ENCODE peak calls at places on chromosomes 2 and 18, in nine cellular contexts. One of them, this sample, is unnamed. For H3K4me1, the result is how much of the 10 kb centered on the place peaks cover.

GRCh38 chr2:209471037-209471436 is 47.2 kb downstream of the MAP2 start:
- DNase-seq in CD8-positive, alpha-beta T cell: no peak
- DNase-seq in kidney: no peak
- DNase-seq in pancreas: no peak
- DNase-seq in endodermal cell: no peak
- DNase-seq in aorta: no peak
- DNase-seq in GM23248: peak
- DNase-seq in ovary: no peak
- DNase-seq in H1: no peak
- DNase-seq in this sample: no peak

GRCh38 chr2:40348038-40348437 is 103.9 kb downstream of the SLC8A1 start:
- DNase-seq in kidney: no peak
- DNase-seq in pancreas: no peak
- DNase-seq in H1: no peak
- DNase-seq in ovary: no peak
- DNase-seq in GM23248: no peak
- DNase-seq in endodermal cell: no peak
- DNase-seq in aorta: no peak
- DNase-seq in CD8-positive, alpha-beta T cell: no peak
- DNase-seq in this sample: peak

GRCh38 chr2:36570416-36570815 is 27.6 kb downstream of the FEZ2 start:
- DNase-seq in GM23248: peak
- DNase-seq in pancreas: no peak
- DNase-seq in endodermal cell: no peak
- DNase-seq in ovary: no peak
- DNase-seq in kidney: no peak
- DNase-seq in H1: no peak
- DNase-seq in aorta: no peak
- DNase-seq in CD8-positive, alpha-beta T cell: no peak
- DNase-seq in this sample: no peak

GRCh38 chr2:69138247-69138754 is 125.3 kb downstream of the ANTXR1 start:
- DNase-seq in GM23248: peak
- DNase-seq in endodermal cell: peak
- DNase-seq in H1: no peak
- DNase-seq in ovary: no peak
- DNase-seq in kidney: no peak
- DNase-seq in aorta: no peak
- DNase-seq in CD8-positive, alpha-beta T cell: no peak
- DNase-seq in pancreas: no peak
- DNase-seq in this sample: peak

GRCh38 chr2:188897096-188897495 is 77.1 kb upstream of the COL3A1 start:
- DNase-seq in pancreas: no peak
- DNase-seq in H1: no peak
- DNase-seq in endodermal cell: no peak
- DNase-seq in CD8-positive, alpha-beta T cell: no peak
- DNase-seq in ovary: no peak
- DNase-seq in GM23248: peak
- DNase-seq in aorta: no peak
- DNase-seq in kidney: no peak
- DNase-seq in this sample: no peak

GRCh38 chr2:197293252-197294007 is 17.1 kb downstream of the ANKRD44 start:
- DNase-seq in endodermal cell: no peak
- DNase-seq in H1: no peak
- DNase-seq in CD8-positive, alpha-beta T cell: peak
- DNase-seq in pancreas: no peak
- DNase-seq in kidney: no peak
- DNase-seq in aorta: no peak
- DNase-seq in ovary: no peak
- DNase-seq in GM23248: no peak
- DNase-seq in this sample: peak

GRCh38 chr2:73269686-73270465 is 14.4 kb downstream of the FBXO41 start:
- DNase-seq in kidney: no peak
- DNase-seq in H1: no peak
- DNase-seq in pancreas: no peak
- DNase-seq in ovary: no peak
- DNase-seq in CD8-positive, alpha-beta T cell: no peak
- DNase-seq in GM23248: no peak
- DNase-seq in aorta: no peak
- DNase-seq in endodermal cell: peak
- DNase-seq in this sample: no peak

GRCh38 chr2:96608459-96609455 is 29.4 kb downstream of the KANSL3 start:
- DNase-seq in pancreas: no peak
- DNase-seq in ovary: peak
- DNase-seq in aorta: no peak
- DNase-seq in H1: no peak
- DNase-seq in kidney: no peak
- DNase-seq in endodermal cell: no peak
- DNase-seq in GM23248: peak
- DNase-seq in CD8-positive, alpha-beta T cell: no peak
- DNase-seq in this sample: no peak

GRCh38 chr2:239006886-239007285 is 159.0 kb downstream of the TWIST2 start:
- DNase-seq in aorta: no peak
- DNase-seq in GM23248: peak
- DNase-seq in pancreas: no peak
- DNase-seq in H1: no peak
- DNase-seq in endodermal cell: peak
- DNase-seq in kidney: no peak
- DNase-seq in ovary: no peak
- DNase-seq in CD8-positive, alpha-beta T cell: no peak
- DNase-seq in this sample: no peak

GRCh38 chr18:44536619-44537018 is 144.1 kb upstream of the SETBP1 start:
- DNase-seq in endodermal cell: no peak
- DNase-seq in pancreas: no peak
- DNase-seq in aorta: no peak
- DNase-seq in CD8-positive, alpha-beta T cell: no peak
- DNase-seq in ovary: no peak
- DNase-seq in GM23248: no peak
- DNase-seq in kidney: no peak
- DNase-seq in H1: no peak
- DNase-seq in this sample: no peak

GRCh38 chr2:156192468-156192867 is 140.1 kb downstream of the NR4A2 start:
- DNase-seq in endodermal cell: no peak
- DNase-seq in CD8-positive, alpha-beta T cell: no peak
- DNase-seq in ovary: no peak
- DNase-seq in pancreas: no peak
- DNase-seq in kidney: no peak
- DNase-seq in aorta: no peak
- DNase-seq in H1: no peak
- DNase-seq in GM23248: peak
- DNase-seq in this sample: no peak

GRCh38 chr2:58562281-58562680 is 321.2 kb upstream of the FANCL start:
- DNase-seq in pancreas: no peak
- DNase-seq in CD8-positive, alpha-beta T cell: no peak
- DNase-seq in kidney: no peak
- DNase-seq in H1: no peak
- DNase-seq in GM23248: peak
- DNase-seq in aorta: no peak
- DNase-seq in endodermal cell: no peak
- DNase-seq in ovary: no peak
- DNase-seq in this sample: no peak

GRCh38 chr18:46169464-46169941 is 65.3 kb downstream of the HAUS1 start:
- DNase-seq in H1: no peak
- DNase-seq in GM23248: peak
- DNase-seq in pancreas: no peak
- DNase-seq in CD8-positive, alpha-beta T cell: no peak
- DNase-seq in endodermal cell: no peak
- DNase-seq in kidney: no peak
- DNase-seq in aorta: no peak
- DNase-seq in ovary: no peak
- DNase-seq in this sample: no peak

DNA sequence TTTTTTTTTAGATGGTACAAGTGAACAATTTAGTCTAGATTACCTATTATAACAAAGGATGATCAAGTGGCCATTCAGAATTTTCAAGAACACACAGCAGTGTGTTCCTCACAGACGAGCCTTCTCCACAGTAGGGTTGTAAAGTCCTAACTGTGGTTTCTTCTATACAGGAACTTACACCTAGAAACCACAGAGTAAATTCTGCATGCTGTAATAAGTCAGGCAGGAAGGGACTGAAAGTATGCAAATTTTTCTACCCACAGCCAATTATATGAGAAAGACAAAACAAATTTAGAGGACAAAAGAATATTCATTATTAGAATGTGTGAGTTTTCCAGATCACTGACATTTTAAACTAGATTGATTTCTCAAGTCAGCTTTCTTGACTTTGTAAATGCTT is 99.5 kb downstream of the RBMS1 start:
- DNase-seq in endodermal cell: no peak
- DNase-seq in ovary: no peak
- DNase-seq in pancreas: no peak
- DNase-seq in kidney: no peak
- DNase-seq in H1: no peak
- DNase-seq in CD8-positive, alpha-beta T cell: no peak
- DNase-seq in GM23248: no peak
- DNase-seq in aorta: no peak
- DNase-seq in this sample: no peak
- H3K4me1 ChIP-seq in endodermal cell: under half
- H3K4me1 ChIP-seq in ovary: under half
- H3K4me1 ChIP-seq in pancreas: under half
- H3K4me1 ChIP-seq in kidney: under half
- H3K4me1 ChIP-seq in H1: under half
- H3K4me1 ChIP-seq in CD8-positive, alpha-beta T cell: half or more
- H3K4me1 ChIP-seq in GM23248: half or more
- H3K4me1 ChIP-seq in aorta: under half
- H3K4me1 ChIP-seq in this sample: half or more

DNA sequence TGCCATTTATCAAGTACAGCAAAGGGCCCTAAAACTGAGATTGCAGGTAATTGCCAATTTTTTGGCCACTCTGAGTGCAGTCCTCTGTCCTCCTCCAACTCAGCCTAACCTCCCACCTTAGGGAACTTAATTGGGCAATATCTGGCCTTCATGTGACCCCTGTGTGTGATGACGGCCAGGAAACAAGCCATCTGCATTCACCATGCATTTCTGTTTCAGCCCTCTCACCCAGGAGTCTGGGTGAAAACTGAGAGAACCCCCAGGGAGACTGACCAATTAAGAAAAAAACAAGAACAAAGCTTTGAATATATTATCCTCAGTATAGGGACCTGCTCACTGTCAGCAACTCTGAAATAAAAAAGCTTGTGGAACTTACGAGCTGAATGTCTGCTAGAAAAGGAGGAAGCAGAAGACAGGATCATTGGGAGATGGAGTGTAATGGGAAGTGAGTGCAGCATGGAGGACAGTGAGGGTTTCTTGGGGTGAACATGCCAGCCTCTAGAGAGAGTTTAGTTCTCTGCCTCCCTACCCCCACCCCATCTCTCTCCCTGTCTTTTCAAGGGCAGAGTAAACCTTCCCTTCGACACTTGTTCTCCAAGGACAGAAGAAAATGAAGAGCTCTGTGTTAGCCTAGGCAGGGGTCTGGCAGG is 9.6 kb downstream of the MAPRE2 start:
- DNase-seq in GM23248: no peak
- DNase-seq in kidney: no peak
- DNase-seq in aorta: no peak
- DNase-seq in endodermal cell: no peak
- DNase-seq in CD8-positive, alpha-beta T cell: no peak
- DNase-seq in ovary: no peak
- DNase-seq in pancreas: no peak
- DNase-seq in H1: no peak
- DNase-seq in this sample: no peak
- H3K4me3 ChIP-seq in GM23248: no peak
- H3K4me3 ChIP-seq in kidney: peak
- H3K4me3 ChIP-seq in aorta: no peak
- H3K4me3 ChIP-seq in endodermal cell: no peak
- H3K4me3 ChIP-seq in CD8-positive, alpha-beta T cell: no peak
- H3K4me3 ChIP-seq in ovary: no peak
- H3K4me3 ChIP-seq in pancreas: no peak
- H3K4me3 ChIP-seq in H1: no peak
- H3K4me3 ChIP-seq in this sample: no peak

DNA sequence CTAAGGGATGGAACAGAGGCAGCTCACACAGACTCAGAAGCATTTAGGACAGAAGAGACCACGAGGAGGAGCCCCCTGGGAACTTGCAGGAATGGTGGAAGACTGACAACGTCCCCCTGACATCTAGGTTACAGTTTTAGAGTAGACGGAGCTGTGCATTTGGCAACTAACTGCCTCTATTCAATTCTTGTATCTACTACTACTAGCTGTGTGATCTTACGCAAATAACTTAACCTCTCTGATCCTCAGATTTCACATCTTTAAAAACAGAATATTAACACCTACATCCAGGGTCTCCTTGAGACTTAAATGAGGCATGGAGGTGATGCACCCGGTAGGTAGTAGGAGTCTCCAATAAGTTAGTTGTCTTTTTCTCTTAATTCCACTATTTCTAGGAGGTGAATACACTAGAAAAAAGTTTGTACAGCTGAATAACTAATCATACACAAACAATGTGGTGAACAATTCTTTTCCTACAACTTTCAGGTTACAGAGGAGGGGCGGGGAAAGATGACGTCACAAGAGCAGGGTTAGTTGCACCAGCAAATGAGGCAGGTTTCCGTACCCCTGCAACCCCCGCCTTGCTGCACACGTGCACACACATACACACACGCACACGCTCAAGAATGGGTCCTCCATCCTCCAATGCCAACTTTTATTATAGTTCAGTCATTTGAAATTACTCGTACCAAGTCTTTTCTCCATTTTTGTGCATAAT is 122.9 kb downstream of the ARL4C start:
- DNase-seq in pancreas: no peak
- DNase-seq in endodermal cell: no peak
- DNase-seq in aorta: no peak
- DNase-seq in H1: no peak
- DNase-seq in GM23248: no peak
- DNase-seq in ovary: no peak
- DNase-seq in CD8-positive, alpha-beta T cell: no peak
- DNase-seq in kidney: no peak
- DNase-seq in this sample: no peak
- H3K4me1 ChIP-seq in pancreas: under half
- H3K4me1 ChIP-seq in endodermal cell: under half
- H3K4me1 ChIP-seq in aorta: under half
- H3K4me1 ChIP-seq in H1: under half
- H3K4me1 ChIP-seq in GM23248: under half
- H3K4me1 ChIP-seq in ovary: under half
- H3K4me1 ChIP-seq in CD8-positive, alpha-beta T cell: under half
- H3K4me1 ChIP-seq in kidney: under half
- H3K4me1 ChIP-seq in this sample: under half

DNA sequence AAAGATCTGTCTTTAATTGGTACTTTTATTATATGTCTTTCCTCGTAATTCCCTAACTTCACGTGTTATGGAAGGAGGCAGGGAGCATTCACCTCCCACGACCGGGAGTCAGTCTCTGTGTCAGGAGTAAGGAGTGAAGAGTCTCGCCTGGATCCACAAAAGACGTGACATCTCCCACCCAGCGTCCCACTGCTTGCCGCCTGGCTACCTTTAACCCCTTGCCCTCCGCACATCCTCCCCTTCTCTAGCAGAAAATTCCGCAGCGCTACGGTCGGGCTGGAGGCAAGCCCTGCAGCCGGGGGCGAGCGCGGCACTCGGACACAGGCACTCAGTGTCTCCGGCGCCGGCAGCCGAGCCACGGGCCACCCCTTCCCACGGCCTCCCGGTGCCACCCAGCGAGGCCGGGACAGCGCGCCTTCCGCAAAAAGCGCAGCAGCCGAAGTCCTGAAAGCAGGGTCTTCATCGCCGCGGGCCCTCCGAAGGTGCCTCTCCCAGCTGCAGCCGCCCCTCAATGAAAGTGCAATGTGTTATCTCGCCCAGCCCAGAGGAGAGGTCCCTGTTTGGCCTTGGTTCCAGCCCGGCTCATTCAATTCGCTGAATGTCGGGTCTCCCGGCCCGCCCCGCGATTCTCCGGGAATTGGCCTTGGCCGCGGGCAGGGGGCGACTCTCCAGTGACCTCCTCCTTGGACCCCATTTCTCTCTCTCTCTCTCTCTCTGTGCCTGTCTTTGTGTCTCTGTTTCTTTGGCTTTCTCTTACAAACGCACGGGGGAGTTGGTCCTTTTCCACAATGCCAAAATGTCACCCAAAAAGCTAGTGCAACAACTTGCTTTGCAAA is 1.2 kb downstream of the DLGAP1 start:
- DNase-seq in H1: no peak
- DNase-seq in endodermal cell: peak
- DNase-seq in CD8-positive, alpha-beta T cell: no peak
- DNase-seq in GM23248: no peak
- DNase-seq in aorta: peak
- DNase-seq in pancreas: no peak
- DNase-seq in ovary: no peak
- DNase-seq in kidney: peak
- DNase-seq in this sample: peak
- H3K4me3 ChIP-seq in H1: peak
- H3K4me3 ChIP-seq in endodermal cell: peak
- H3K4me3 ChIP-seq in CD8-positive, alpha-beta T cell: no peak
- H3K4me3 ChIP-seq in GM23248: no peak
- H3K4me3 ChIP-seq in aorta: peak
- H3K4me3 ChIP-seq in pancreas: no peak
- H3K4me3 ChIP-seq in ovary: peak
- H3K4me3 ChIP-seq in kidney: no peak
- H3K4me3 ChIP-seq in this sample: peak

This sample was measured in A673.